ENCODE peak calls at places on chromosomes 3 and 15, in four cellular contexts. L is transverse colon, P is Peyer's patch, G is lower leg skin. D is an unnamed sample.

GRCh38 chr15:95446854-95447253 is 883.6 kb upstream of the NR2F2 start:
- DNase-seq in P (no peak), G (no peak), L (no peak), D (no peak)

GRCh38 chr3:72888546-72889309 is 882 bp downstream of the GXYLT2 start:
- DNase-seq in L (peak), G (no peak), P (no peak), D (no peak)

GRCh38 chr3:155393316-155393715 is 99.8 kb upstream of the STRIT1 start:
- DNase-seq in P (no peak), L (no peak), G (no peak), D (no peak)

GRCh38 chr15:61769557-61769956 is 290.7 kb downstream of the VPS13C start:
- DNase-seq in P (no peak), G (no peak), L (no peak), D (no peak)

GRCh38 chr15:72890043-72890442 is 106.5 kb upstream of the ADPGK start:
- DNase-seq in G (no peak), P (no peak), L (no peak), D (no peak)

GRCh38 chr3:158804441-158804840 is 2.6 kb downstream of the MFSD1 start:
- DNase-seq in L (no peak), P (no peak), G (no peak), D (no peak)

GRCh38 chr3:127676456-127676855 is 3.7 kb downstream of the ABTB1 start:
- DNase-seq in L (no peak), P (peak), G (peak), D (peak)

GRCh38 chr3:51343918-51344687 is 41.0 kb upstream of the MANF start:
- DNase-seq in L (no peak), P (no peak), G (no peak), D (no peak)

GRCh38 chr15:76024021-76024768 is 12.0 kb upstream of the NRG4 start:
- DNase-seq in P (no peak), L (no peak), G (no peak), D (no peak)

GRCh38 chr3:116188231-116188785 is 257.0 kb downstream of the LSAMP start:
- DNase-seq in L (no peak), P (no peak), G (no peak), D (no peak)

GRCh38 chr15:25172691-25173090 is 217.9 kb downstream of the SNRPN start:
- DNase-seq in G (no peak), L (no peak), P (no peak), D (no peak)

GRCh38 chr3:154932633-154933032 is 147.5 kb upstream of the MME start:
- DNase-seq in P (no peak), L (no peak), G (no peak), D (no peak)

GRCh38 chr3:89098964-89099585 is 8.3 kb upstream of the EPHA3 start:
- DNase-seq in P (no peak), L (peak), G (no peak), D (peak)

GRCh38 chr3:123634149-123635051 is 49.5 kb upstream of the HACD2 start:
- DNase-seq in G (no peak), P (no peak), L (no peak), D (no peak)

GRCh38 chr3:111084911-111085310 is 13.3 kb downstream of the NECTIN3 start:
- DNase-seq in G (no peak), P (no peak), L (no peak), D (no peak)

GRCh38 chr3:57805674-57806073 is 49.6 kb downstream of the SLMAP start:
- DNase-seq in L (no peak), G (no peak), P (no peak), D (no peak)

GRCh38 chr3:184016169-184016570 is 1.5 kb downstream of the ABCC5 start:
- DNase-seq in L (no peak), G (no peak), P (no peak), D (no peak)

GRCh38 chr3:89246326-89246725 is 138.9 kb downstream of the EPHA3 start:
- DNase-seq in P (no peak), L (no peak), G (no peak), D (no peak)

GRCh38 chr15:78878356-78878755 is 5.7 kb downstream of the MORF4L1 start:
- DNase-seq in G (no peak), L (no peak), P (no peak), D (no peak)

GRCh38 chr3:136189859-136190617 is 6.1 kb downstream of the MSL2 start:
- DNase-seq in L (no peak), G (no peak), P (no peak), D (no peak)

GRCh38 chr15:101003076-101003475 is 83.9 kb downstream of the LRRK1 start:
- DNase-seq in G (peak), P (no peak), L (peak), D (no peak)

GRCh38 chr15:95668201-95668600 is 662.3 kb upstream of the NR2F2 start:
- DNase-seq in L (no peak), G (no peak), P (no peak), D (no peak)

GRCh38 chr15:66999046-66999557 is 66.3 kb upstream of the SMAD3 start:
- DNase-seq in L (no peak), P (no peak), G (no peak), D (no peak)

GRCh38 chr15:72112111-72112510 is 5.8 kb downstream of the MYO9A start:
- DNase-seq in L (no peak), G (no peak), P (no peak), D (no peak)

GRCh38 chr15:28113426-28114113 is 14.5 kb upstream of the OCA2 start:
- DNase-seq in L (no peak), G (peak), P (no peak), D (peak)

GRCh38 chr3:159627634-159628033 is 361.0 kb upstream of the IL12A start:
- DNase-seq in P (no peak), G (no peak), L (peak), D (no peak)

GRCh38 chr3:177150970-177151627 is 46.2 kb downstream of the TBL1XR1 start:
- DNase-seq in P (no peak), G (no peak), L (no peak), D (no peak)

GRCh38 chr3:61927332-61927731 is 366.0 kb downstream of the PTPRG start:
- DNase-seq in L (peak), P (no peak), G (peak), D (peak)

GRCh38 chr15:35427496-35427895 is 118.5 kb downstream of the DPH6 start:
- DNase-seq in G (no peak), L (no peak), P (no peak), D (no peak)

GRCh38 chr3:129409541-129409940 is 18.9 kb downstream of the EFCAB12 start:
- DNase-seq in G (no peak), L (no peak), P (no peak), D (no peak)

GRCh38 chr3:118554148-118554819 is 480.4 kb downstream of the IGSF11 start:
- DNase-seq in P (no peak), G (no peak), L (no peak), D (no peak)

GRCh38 chr3:185382154-185382553 is 19.2 kb downstream of the MAP3K13 start:
- DNase-seq in G (no peak), P (no peak), L (no peak), D (no peak)

DNA sequence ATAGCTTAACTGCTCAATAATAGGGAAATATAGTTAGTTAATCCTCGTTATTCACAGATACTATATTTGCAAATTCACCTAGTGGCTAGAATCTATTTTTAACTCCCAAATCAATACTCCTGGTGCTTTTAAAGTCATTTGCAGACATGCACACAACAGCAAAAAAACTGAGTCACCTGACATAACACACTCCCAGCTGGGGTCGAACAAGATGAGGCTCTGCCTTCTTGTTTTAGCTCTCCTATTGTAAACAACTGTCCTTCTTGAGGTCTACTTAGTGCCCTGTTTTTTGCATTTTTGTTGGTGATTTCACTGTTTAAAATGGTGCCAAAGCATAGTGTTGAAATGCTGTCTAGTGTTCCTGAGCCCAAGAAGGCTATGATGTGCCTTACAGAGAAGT is 18.4 kb downstream of the MAP3K13 start:
- DNase-seq in G (no peak), L (no peak), P (no peak), D (no peak)
- H3K4me3 ChIP-seq in G (no peak), L (no peak), P (no peak), D (no peak)

DNA sequence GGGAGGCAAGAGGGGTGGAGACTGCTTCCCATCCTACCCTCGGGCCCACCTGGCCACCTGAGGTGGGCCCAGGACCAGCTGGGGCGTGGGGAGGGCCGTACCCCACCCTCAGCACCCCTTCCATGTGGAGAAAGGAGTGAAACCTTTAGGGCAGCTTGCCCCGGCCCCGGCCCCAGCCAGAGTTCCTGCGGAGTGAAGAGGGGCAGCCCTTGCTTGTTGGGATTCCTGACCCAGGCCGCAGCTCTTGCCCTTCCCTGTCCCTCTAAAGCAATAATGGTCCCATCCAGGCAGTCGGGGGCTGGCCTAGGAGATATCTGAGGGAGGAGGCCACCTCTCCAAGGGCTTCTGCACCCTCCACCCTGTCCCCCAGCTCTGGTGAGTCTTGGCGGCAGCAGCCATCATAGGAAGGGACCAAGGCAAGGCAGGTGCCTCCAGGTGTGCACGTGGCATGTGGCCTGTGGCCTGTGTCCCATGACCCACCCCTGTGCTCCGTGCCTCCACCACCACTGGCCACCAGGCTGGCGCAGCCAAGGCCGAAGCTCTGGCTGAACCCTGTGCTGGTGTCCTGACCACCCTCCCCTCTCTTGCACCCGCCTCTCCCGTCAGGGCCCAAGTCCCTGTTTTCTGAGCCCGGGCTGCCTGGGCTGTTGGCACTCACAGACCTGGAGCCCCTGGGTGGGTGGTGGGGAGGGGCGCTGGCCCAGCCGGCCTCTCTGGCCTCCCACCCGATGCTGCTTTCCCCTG is 2.2 kb upstream of the FES start:
- DNase-seq in P (peak), L (no peak), G (no peak), D (no peak)
- TF ChIP-seq POLR2A in P (no peak), L (no peak), G (no peak), D (no peak)

DNA sequence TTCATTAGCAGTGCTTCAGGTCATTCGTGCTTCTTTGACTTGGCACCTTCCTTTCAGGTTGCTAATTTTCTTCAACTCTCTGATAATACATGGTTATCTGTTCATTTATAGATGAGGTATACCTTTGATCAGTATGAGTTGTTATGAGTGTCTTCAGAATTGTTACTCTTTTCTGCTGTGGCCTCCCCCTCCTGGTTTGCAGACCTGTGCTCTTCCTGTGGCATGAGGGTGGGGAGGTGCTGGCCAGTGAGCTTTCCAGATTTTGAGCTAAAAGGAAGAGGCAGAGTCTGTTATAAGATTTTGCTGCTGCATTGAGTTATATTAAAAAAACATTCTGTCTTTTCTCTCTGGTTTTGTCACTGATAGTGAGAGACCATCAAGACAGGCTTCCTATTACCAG is 30.8 kb upstream of the GOLGA6L9 start:
- DNase-seq in L (no peak), G (no peak), P (no peak), D (no peak)
- H3K4me3 ChIP-seq in L (no peak), G (no peak), P (no peak), D (no peak)

GRCh38 chr3:187076297-187076696 is 63.0 kb downstream of the RPL39L start:
- DNase-seq in L (no peak), P (no peak), G (no peak), D (no peak)
- TF ChIP-seq POLR2A in L (no peak), P (no peak), G (no peak), D (no peak)

DNA sequence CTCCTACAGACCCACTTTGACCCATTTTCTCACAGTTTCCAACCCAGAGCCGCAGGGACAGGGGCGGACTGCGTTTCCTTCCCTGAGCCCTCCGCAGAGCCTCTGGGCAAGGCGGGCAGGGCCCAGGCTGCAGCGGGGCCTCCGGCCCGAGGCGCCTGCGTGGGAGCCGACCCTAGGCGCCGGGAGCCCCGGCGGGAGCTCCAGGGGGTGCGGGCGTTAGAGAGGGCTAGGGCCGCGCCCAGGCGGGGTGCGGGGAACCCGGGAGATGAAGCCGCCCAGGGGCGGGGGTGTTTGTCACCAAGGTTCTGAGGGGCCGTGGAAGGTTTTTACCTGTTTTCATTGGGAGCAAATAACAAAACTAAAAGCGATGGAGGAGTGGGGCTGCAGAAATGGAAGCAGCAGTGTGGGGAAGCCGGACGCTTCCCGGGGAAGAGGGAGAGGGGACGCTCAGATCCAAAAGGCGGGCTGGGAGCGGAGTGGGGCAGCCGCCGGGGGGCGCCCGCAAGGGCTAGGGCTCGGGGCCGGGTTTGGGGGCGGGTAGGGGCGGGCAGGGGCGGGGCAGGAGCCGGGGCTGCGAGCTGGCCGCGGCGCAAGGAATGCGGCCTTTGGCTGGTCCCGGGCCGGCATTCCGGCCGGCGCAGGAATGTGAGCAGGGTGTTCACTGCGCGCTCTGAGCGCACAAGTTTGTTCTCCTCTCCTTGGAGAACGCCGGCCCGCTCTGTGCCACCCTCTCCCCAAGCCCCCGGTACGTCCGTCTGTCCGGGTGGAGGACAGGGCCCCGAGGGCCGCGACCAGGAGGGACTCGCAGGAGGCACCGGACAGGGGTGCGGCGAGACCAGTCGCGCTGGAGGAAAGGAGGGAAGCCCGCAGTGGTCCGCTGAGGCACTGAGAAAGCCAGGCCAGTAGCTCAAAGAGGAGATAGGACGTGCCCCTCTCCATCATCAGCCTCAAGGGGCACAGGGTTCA is 61.1 kb downstream of the AMOTL2 start:
- DNase-seq in L (peak), G (peak), P (peak), D (peak)
- H3K4me3 ChIP-seq in L (peak), G (peak), P (peak), D (peak)

DNA sequence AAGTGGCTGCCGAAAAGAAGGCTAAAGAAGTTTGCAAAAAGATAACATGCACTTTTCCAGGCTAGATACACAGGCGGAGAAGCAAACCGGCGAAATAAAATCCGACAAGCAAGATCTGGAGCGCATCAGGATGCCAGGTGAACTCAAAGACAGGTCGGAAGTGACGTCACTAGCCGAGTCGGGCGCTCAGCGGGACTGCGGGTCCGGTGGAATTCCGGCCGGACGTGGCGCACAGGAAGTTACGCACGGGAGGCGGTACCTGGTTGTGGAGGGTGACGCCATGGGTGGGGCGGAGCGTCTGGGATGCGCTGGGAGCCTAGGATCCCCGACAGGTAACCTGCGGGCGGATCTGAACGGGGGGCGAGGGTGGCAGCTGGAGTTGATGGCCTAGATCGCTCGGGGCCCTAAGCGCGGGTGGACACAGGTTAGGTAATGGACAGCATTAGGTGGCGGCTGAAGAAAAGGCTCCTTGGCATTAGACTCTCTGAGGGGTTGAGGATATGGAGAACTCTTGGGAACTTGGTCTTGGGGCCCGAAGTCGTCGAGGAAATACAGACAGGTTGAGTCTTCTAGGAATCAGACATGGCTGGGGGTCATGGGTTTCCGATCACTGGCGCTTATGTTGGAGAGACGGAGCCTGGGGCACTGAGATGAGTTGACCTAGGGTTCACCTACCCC is 29.0 kb upstream of the EHHADH start:
- DNase-seq in G (peak), P (peak), L (peak), D (peak)
- TF ChIP-seq POLR2A in G (no peak), P (peak), L (peak), D (no peak)

GRCh38 chr3:169478566-169479313 is 184.8 kb downstream of the MECOM start:
- DNase-seq in L (no peak), P (no peak), G (no peak), D (no peak)

GRCh38 chr3:169479314-169479939 is 184.1 kb downstream of the MECOM start:
- DNase-seq in G (no peak), P (no peak), L (no peak), D (no peak)

GRCh38 chr3:169477790-169478189 is 185.7 kb downstream of the MECOM start:
- DNase-seq in P (no peak), L (no peak), G (no peak), D (no peak)

GRCh38 chr3:169472259-169472900 is 191.1 kb downstream of the MECOM start:
- DNase-seq in G (no peak), L (no peak), P (no peak), D (no peak)

GRCh38 chr3:169476289-169476688 is 187.2 kb downstream of the MECOM start:
- DNase-seq in L (no peak), P (no peak), G (no peak), D (no peak)
- H3K4me3 ChIP-seq in L (no peak), P (no peak), G (no peak), D (no peak)

GRCh38 chr3:185715091-185715490 is 109.8 kb downstream of the IGF2BP2 start:
- DNase-seq in G (no peak), L (peak), P (no peak), D (no peak)

GRCh38 chr3:185714085-185714484 is 110.8 kb downstream of the IGF2BP2 start:
- DNase-seq in P (no peak), L (no peak), G (no peak), D (no peak)

GRCh38 chr3:185713015-185713414 is 111.8 kb downstream of the IGF2BP2 start:
- DNase-seq in G (no peak), L (peak), P (no peak), D (no peak)

GRCh38 chr3:185711255-185711870 is 113.5 kb downstream of the IGF2BP2 start:
- DNase-seq in G (no peak), P (no peak), L (no peak), D (no peak)

GRCh38 chr3:185712337-185712736 is 112.5 kb downstream of the IGF2BP2 start:
- DNase-seq in G (no peak), P (no peak), L (no peak), D (no peak)
- TF ChIP-seq POLR2A in G (no peak), P (no peak), L (no peak), D (no peak)

D was measured in suprapubic skin.